ENCODE peak calls at places on chromosomes 3 and 15, in six cellular contexts. D, X, N, W, S and M are unnamed samples.

GRCh38 chr3:126119008-126119675 is 35.2 kb upstream of the SLC41A3 start:
- DNase-seq in D (no peak), X (no peak), N (no peak), W (no peak), S (no peak), M (no peak)

GRCh38 chr15:59157840-59158700 is 48.6 kb upstream of the LDHAL6B start:
- DNase-seq in D (no peak), X (no peak), N (no peak), W (no peak), S (no peak), M (no peak)

GRCh38 chr15:90181781-90182180 is 19.3 kb upstream of the SEMA4B start:
- DNase-seq in D (no peak), X (no peak), N (no peak), W (no peak), S (no peak), M (no peak)

GRCh38 chr15:33963831-33964664 is 4.2 kb upstream of the CHRM5 start:
- DNase-seq in D (no peak), X (peak; percentile 58), N (peak; percentile 38), W (no peak), S (no peak), M (no peak)

GRCh38 chr3:10285742-10286524 is 6.8 kb downstream of the GHRL start:
- DNase-seq in D (no peak), X (no peak), N (no peak), W (no peak), S (no peak), M (no peak)

GRCh38 chr15:89836255-89837133 is 21.8 kb upstream of the ANPEP start:
- DNase-seq in D (no peak), X (peak; percentile 28), N (peak; percentile 24), W (no peak), S (no peak), M (peak; percentile 84)

GRCh38 chr3:81308296-81308695 is 453.1 kb downstream of the GBE1 start:
- DNase-seq in D (no peak), X (no peak), N (no peak), W (no peak), S (no peak), M (no peak)

GRCh38 chr3:120850326-120851295 is 57.4 kb upstream of the STXBP5L start:
- DNase-seq in D (no peak), X (no peak), N (peak; percentile 16), W (no peak), S (no peak), M (no peak)

GRCh38 chr15:25830844-25831443 is 32.2 kb downstream of the ATP10A start:
- DNase-seq in D (no peak), X (no peak), N (no peak), W (no peak), S (peak; percentile 67), M (peak; percentile 87)

GRCh38 chr15:57215371-57215770 is 160.9 kb upstream of the CGNL1 start:
- DNase-seq in D (no peak), X (no peak), N (no peak), W (no peak), S (no peak), M (no peak)

GRCh38 chr15:57218826-57219576 is 157.3 kb upstream of the CGNL1 start:
- DNase-seq in D (no peak), X (peak; percentile 44), N (peak; percentile 97), W (no peak), S (no peak), M (peak; percentile 92)

GRCh38 chr15:57216288-57216687 is 160.0 kb upstream of the CGNL1 start:
- DNase-seq in D (no peak), X (no peak), N (peak; percentile 78), W (no peak), S (no peak), M (peak; percentile 68)

GRCh38 chr15:57220220-57220619 is 156.1 kb upstream of the CGNL1 start:
- DNase-seq in D (no peak), X (no peak), N (peak; percentile 78), W (no peak), S (no peak), M (peak; percentile 61)

DNA sequence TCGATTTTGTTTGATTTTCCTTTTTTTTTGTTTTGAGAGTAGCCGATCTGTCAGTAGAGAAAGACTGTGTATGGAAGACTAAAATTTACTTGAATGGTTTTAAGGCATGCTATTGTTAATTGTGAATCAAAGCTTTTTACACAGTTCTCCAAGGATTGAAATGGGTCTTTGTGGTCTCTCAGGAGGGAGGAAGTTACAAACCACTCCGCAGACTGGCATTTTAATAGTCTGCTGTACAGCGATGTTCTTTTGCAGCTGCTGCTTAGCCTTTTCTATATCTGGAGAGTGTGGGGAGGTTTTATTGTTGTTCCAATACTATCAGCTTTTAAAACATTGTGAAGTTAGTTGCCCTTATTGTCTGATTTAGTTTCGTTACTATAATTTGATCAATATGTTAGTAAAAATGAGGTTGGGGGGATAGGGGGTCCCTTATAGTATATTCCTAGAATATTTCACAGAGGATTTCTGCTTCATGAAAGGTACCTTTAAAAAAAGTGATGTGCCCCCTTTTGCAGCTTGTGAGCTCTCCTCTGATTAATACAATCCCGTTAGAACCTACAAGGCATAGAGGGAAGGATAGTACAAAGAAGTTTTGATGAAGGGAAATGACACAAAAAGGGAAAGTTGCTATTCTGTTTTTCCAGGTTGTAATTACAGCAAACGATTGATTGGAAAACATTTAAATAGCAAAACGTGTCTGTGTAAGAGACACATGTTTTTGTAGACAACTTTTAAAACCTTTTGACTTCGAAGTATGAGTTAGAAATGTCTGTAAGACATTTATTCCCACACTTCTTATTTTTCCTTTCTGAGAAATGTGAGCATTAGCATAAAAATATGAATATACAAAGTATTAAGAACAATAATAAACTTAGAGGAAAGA is 158.3 kb upstream of the CGNL1 start:
- DNase-seq in D (no peak), X (no peak), N (peak; percentile 86), W (no peak), S (no peak), M (no peak)
- H3K27ac ChIP-seq in D (no peak overlapping the region), X (peak overlapping the region; percentile 7), N (peak overlapping the region; percentile 77), W (peak overlapping the region; percentile 31), S (no peak overlapping the region), M (no peak overlapping the region)

GRCh38 chr3:19576343-19576742 is 357.7 kb downstream of the EFHB start:
- DNase-seq in D (no peak), X (no peak), N (no peak), W (no peak), S (no peak), M (no peak)
- H3K9me3 ChIP-seq in D (no peaks in the 10 kb centered on the region), X (no peaks in the 10 kb centered on the region), N (peaks cover 8% of the 10 kb centered on the region), W (peaks cover 2% of the 10 kb centered on the region), S (no peaks in the 10 kb centered on the region), M (peaks cover 5% of the 10 kb centered on the region)

DNA sequence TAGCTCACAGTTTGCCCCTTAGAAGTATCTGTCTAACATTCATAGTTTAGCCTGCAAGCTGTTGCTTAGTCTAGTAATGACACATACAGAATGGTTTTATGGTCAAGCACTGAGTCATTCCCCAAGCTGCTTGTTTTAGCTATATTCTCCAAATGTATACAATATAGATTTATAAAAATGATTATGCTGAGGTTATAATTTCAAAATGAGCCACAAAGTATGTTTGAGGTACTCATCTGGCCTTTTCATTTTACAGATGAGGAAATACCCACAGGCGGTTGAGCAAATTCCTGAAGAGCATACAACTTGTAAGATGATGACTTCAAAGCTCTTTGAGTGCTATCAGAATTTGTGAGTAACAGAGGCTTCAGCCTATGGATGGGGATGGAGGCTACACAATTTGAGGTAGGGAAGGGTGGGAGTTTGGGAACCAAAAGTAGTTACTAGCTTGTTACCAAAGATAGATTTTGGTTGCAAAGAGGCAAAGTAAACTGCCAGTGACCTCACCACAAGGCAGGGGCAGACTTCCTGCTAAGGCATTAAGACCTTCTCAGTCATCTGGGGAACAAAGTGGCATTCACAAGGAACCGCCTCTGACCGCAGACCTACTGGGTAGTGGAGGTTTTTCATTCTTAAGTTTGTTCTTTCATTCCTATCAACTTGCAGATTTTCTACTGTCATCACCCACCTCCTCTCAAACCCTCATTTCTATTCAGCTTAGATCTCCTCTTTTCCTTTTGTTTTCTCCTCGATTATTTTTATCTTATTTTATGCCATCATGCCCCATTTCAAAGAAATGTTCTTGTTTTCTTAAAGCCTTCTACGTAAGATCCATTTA is 257.2 kb upstream of the NECTIN3 start:
- DNase-seq in D (no peak), X (no peak), N (no peak), W (no peak), S (no peak), M (peak; percentile 81)
- H3K4me3 ChIP-seq in D (no peak overlapping the region), X (no peak overlapping the region), N (no peak overlapping the region), W (no peak overlapping the region), S (no peak overlapping the region), M (no peak overlapping the region)

DNA sequence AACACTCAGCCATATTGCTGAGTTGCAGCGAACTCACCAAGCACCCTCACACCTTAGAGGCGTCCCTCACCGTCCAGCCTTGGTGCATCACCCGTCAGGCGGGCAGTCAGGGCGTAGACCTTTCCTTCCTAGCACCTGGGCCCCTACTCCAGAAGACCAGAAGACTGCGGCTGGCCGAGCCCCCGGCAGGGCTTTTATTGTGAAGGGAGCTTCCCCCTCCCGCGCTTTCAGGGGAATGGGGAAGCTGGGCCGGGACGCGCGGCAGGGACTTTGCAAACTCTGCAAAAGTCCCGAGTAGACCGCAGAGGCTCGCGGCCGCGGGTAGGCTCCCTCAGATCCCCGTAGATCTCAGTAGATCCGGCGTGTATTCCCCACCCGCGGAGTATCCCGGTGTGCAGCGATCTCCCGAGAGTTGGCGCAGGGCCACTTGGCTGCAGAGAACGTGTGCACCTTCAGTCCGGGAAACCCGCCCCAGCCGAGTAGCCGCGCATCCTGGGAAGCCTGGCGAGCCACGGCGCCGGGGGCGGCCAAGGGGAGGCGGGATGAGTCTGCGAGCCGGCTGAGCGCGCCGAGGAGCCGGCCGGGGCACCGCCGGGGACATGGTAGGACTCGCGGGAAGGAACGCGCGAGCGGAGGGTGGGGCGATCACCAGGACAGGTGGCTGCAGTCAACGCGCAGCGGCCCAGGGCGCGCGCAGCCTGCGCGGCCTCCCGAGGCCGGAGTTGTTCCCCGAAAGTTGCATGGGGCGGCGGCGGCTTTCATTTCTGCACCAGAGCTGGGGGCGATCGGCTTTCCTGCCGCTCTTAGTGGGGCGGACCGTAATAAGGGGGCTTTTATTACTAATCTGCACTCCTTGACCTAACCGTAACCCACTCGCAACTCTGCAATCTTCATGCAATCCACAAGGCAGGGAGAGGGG is at the start of gene GASK1A:
- DNase-seq in D (peak; percentile 74), X (peak; percentile 60), N (peak; percentile 9), W (peak; percentile 49), S (peak; percentile 66), M (no peak)
- H3K27ac ChIP-seq in D (peak within 1 kb of the TSS; percentile 36), X (no peak within 1 kb of the TSS), N (no peak within 1 kb of the TSS), W (no peak within 1 kb of the TSS), S (no peak within 1 kb of the TSS), M (no peak within 1 kb of the TSS)

DNA sequence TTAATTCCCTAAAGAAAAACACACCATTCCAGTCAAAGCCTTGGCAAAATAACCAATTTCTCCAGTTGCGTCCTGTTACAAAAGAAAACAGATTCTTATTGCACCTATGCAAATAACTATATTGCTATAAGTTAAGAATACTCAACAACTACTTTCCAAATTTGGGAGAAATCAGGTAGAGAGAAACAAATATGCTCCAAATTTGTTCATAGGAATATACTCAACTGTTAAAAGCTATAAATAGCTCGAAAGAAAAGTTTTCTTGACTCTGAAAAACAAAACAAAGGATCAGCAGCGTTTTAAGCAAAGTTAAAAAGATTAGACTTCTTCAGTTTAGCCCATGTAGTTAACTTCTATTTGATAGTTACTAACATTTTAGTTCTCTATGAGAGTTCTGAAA is 20.1 kb upstream of the SKIL start:
- DNase-seq in D (no peak), X (no peak), N (no peak), W (no peak), S (no peak), M (no peak)
- H3K9me3 ChIP-seq in D (no peaks in the 10 kb centered on the region), X (no peaks in the 10 kb centered on the region), N (peaks cover 16% of the 10 kb centered on the region), W (peaks cover 8% of the 10 kb centered on the region), S (no peaks in the 10 kb centered on the region), M (no peaks in the 10 kb centered on the region)

GRCh38 chr3:189488241-189488767 is 142.9 kb upstream of the TP63 start:
- DNase-seq in D (no peak), X (no peak), N (peak; percentile 64), W (no peak), S (peak; percentile 37), M (no peak)
- H3K4me3 ChIP-seq in D (no peak overlapping the region), X (no peak overlapping the region), N (no peak overlapping the region), W (no peak overlapping the region), S (no peak overlapping the region), M (no peak overlapping the region)